ENCODE peak calls at places on chromosome 16, in four cellular contexts. C is colonic mucosa, G is neural progenitor cell, Q is suprapubic skin. I is an unnamed sample. For H3K9me3 and H3K27me3, the result is how much of the 10 kb centered on the place peaks cover.

GRCh38 chr16:17469742-17470001 is 1.1 kb downstream of the XYLT1 start:
- DNase-seq in Q (no peak), G (no peak), C (no peak), I (no peak)

GRCh38 chr16:4376126-4376819 is 4.6 kb downstream of the VASN start:
- DNase-seq in C (peak), G (peak), Q (peak), I (peak)

GRCh38 chr16:75494696-75495601 is at the start of gene CHST6:
- DNase-seq in Q (no peak), C (peak), G (peak), I (no peak)

GRCh38 chr16:87216824-87217205 is 100.4 kb downstream of the C16orf95 start:
- DNase-seq in G (no peak), Q (no peak), C (no peak), I (no peak)

GRCh38 chr16:57592591-57593003 is 35.8 kb upstream of the ADGRG1 start:
- DNase-seq in Q (no peak), C (no peak), G (no peak), I (peak)

GRCh38 chr16:73047536-73048291 is at the start of gene ZFHX3:
- DNase-seq in Q (peak), G (peak), C (peak), I (peak)

GRCh38 chr16:57470683-57471082 is 8.2 kb downstream of the POLR2C start:
- DNase-seq in C (peak), G (no peak), Q (no peak), I (peak)

GRCh38 chr16:25199457-25199856 is 17.3 kb upstream of the AQP8 start:
- DNase-seq in G (no peak), Q (no peak), C (no peak), I (no peak)

GRCh38 chr16:84851192-84852127 is 31.7 kb downstream of the CRISPLD2 start:
- DNase-seq in C (no peak), Q (no peak), G (no peak), I (peak)

GRCh38 chr16:67443299-67443698 is 12.4 kb downstream of the HSD11B2 start:
- DNase-seq in C (no peak), G (no peak), Q (no peak), I (no peak)

GRCh38 chr16:63312343-63312742 is 1276.1 kb upstream of the CDH8 start:
- DNase-seq in Q (no peak), C (no peak), G (no peak), I (no peak)

GRCh38 chr16:88527186-88527936 is 42.8 kb upstream of the ZC3H18 start:
- DNase-seq in G (peak), C (peak), Q (no peak), I (peak)

GRCh38 chr16:22386976-22387375 is 12.6 kb upstream of the CDR2 start:
- DNase-seq in C (no peak), Q (no peak), G (no peak), I (no peak)

GRCh38 chr16:15650698-15651161 is 685 bp downstream of the NDE1 start:
- DNase-seq in C (peak), G (peak), Q (no peak), I (no peak)

GRCh38 chr16:82456683-82457082 is 170.1 kb upstream of the CDH13 start:
- DNase-seq in Q (no peak), G (peak), C (peak), I (peak)

GRCh38 chr16:28998837-28999236 is 14.0 kb downstream of the LAT start:
- DNase-seq in C (no peak), Q (no peak), G (no peak), I (no peak)

GRCh38 chr16:74749291-74750055 is 25.1 kb downstream of the FA2H start:
- DNase-seq in Q (no peak), C (no peak), G (peak), I (no peak)

GRCh38 chr16:12515771-12516170 is 287.9 kb downstream of the CPPED1 start:
- DNase-seq in C (no peak), Q (no peak), G (no peak), I (no peak)

GRCh38 chr16:75326333-75326732 is 74.9 kb upstream of the BCAR1 start:
- DNase-seq in G (no peak), C (no peak), Q (no peak), I (no peak)

GRCh38 chr16:13756411-13756810 is 163.5 kb upstream of the ERCC4 start:
- DNase-seq in Q (no peak), C (no peak), G (peak), I (no peak)

GRCh38 chr16:20851601-20852000 is 45.3 kb downstream of the REXO5 start:
- DNase-seq in Q (peak), G (no peak), C (peak), I (peak)

GRCh38 chr16:595942-596735 is 6.3 kb downstream of the RAB40C start:
- DNase-seq in C (no peak), G (no peak), Q (no peak), I (no peak)

GRCh38 chr16:80092686-80093085 is 448.1 kb upstream of the DYNLRB2 start:
- DNase-seq in Q (no peak), C (no peak), G (no peak), I (no peak)

GRCh38 chr16:69123894-69124293 is 8.5 kb downstream of the CHTF8 start:
- DNase-seq in C (peak), G (peak), Q (no peak), I (peak)

GRCh38 chr16:58306327-58306726 is 11.5 kb upstream of the PRSS54 start:
- DNase-seq in G (no peak), Q (no peak), C (peak), I (peak)

GRCh38 chr16:70746708-70747424 is 54.1 kb downstream of the VAC14 start:
- DNase-seq in C (peak), Q (peak), G (no peak), I (peak)

GRCh38 chr16:87570938-87571867 is 31.1 kb upstream of the JPH3 start:
- DNase-seq in G (peak), Q (no peak), C (peak), I (peak)

GRCh38 chr16:52578007-52578828 is 31.3 kb upstream of the TOX3 start:
- DNase-seq in G (no peak), C (no peak), Q (no peak), I (peak)

GRCh38 chr16:84791501-84791900 is 28.3 kb upstream of the CRISPLD2 start:
- DNase-seq in G (no peak), C (no peak), Q (peak), I (no peak)

GRCh38 chr16:19330801-19331484 is 45.4 kb downstream of the CLEC19A start:
- DNase-seq in G (no peak), Q (no peak), C (no peak), I (peak)

GRCh38 chr16:19307587-19308241 is 22.2 kb downstream of the CLEC19A start:
- DNase-seq in C (no peak), G (peak), Q (no peak), I (no peak)

GRCh38 chr16:16016388-16016964 is 67.1 kb downstream of the ABCC1 start:
- DNase-seq in G (no peak), Q (no peak), C (no peak), I (no peak)

GRCh38 chr16:6852643-6853042 is 480.0 kb upstream of the RBFOX1 start:
- DNase-seq in G (no peak), C (no peak), Q (no peak), I (no peak)

GRCh38 chr16:4550587-4550986 is 5.6 kb upstream of the C16orf96 start:
- DNase-seq in Q (no peak), G (no peak), C (no peak), I (no peak)

GRCh38 chr16:66357523-66357928 is 9.0 kb upstream of the CDH5 start:
- DNase-seq in G (peak), Q (no peak), C (peak), I (peak)

GRCh38 chr16:66358231-66358630 is 8.3 kb upstream of the CDH5 start:
- DNase-seq in C (no peak), Q (no peak), G (no peak), I (no peak)

GRCh38 chr16:66359811-66360608 is 6.5 kb upstream of the CDH5 start:
- DNase-seq in C (no peak), Q (no peak), G (no peak), I (no peak)

GRCh38 chr16:66360624-66361324 is 5.7 kb upstream of the CDH5 start:
- DNase-seq in Q (no peak), G (no peak), C (no peak), I (no peak)

DNA sequence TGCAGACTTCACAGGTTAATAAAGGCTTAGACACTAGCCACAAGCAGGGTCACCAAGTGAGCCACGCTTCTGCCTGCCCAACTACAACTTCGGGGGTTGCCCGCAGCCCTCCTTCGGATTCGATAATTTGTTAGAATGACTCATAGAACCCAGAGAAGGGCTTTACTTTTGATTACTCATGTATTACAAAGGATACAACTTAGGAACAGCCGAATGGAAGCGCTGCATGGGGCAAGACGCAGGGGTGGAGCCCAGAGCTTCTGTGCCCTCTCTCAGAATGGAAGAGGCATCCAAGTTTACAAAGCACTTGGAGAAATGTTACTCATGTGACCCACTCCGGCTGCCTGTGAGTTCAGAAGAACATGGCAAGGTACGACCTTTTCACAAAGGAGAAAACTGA is 7.5 kb upstream of the CDH5 start:
- DNase-seq in G (no peak), C (no peak), Q (no peak), I (no peak)
- H3K4me3 ChIP-seq in G (no peak), C (no peak), Q (no peak), I (no peak)

DNA sequence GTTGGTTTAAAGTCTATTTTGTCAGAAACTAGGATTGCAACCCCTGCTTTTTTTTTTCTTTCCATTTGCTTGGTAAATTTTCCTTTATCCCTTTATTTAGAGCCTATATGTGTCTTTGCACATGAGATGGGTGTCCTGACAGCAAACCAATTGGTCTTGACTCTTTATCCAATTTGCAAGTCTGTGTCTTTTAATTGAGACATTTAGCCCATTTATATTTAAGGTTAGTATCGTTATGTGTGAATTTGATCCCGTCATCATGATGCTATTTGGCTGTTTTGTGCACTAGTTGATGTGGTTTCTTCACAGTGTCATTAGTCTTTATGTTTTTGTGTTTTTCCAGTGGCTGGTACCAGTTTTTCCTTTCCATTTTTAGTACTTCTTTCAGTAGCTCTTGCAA is 127.7 kb upstream of the ZNF267 start:
- DNase-seq in Q (no peak), C (no peak), G (no peak), I (no peak)
- H3K9me3 ChIP-seq in Q (half or more), C (under half), G (half or more), I (half or more)

DNA sequence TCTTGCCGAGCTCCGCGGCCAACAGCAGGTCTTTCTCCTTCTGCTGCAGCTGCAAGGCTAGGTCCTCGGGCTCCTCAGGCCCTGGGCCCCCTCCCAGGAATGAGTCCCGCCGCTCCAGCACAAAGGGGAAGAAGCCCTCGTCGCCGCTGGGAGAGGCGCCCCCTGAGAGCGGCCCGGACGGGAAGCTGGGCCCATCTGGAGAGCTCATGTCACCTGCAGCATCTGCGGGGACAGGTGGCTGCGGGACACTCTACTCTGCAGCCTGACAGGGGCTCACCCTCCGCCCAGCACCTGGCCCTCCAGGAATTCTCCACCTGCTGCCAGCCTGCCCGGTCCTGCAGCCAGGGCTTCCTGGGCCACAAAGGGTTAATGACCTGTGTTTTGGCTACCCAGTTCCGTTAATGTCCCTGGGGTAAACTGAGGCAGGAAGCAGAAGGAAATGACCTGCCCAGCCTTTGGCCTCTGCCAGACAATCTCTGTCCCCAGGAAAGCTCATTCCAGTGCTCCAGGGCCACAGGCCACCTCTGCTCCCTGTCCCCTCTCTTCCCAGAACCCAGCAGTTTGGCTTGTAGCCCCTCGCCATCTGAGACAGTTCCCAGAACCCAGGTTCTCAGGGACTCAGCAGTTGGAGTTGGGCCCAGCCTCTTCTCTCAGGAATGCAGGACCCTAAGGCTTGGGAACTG is 1.3 kb downstream of the BICDL2 start:
- DNase-seq in G (no peak), C (no peak), Q (no peak), I (no peak)
- H3K27me3 ChIP-seq in G (half or more), C (under half), Q (half or more), I (half or more)

GRCh38 chr16:31214705-31215286 is 877 bp downstream of the TRIM72 start:
- DNase-seq in C (no peak), G (peak), Q (no peak), I (no peak)
- H3K4me3 ChIP-seq in C (peak), G (peak), Q (peak), I (peak)